ENCODE peak calls at places on chromosomes 11 and 22, in five cellular contexts. B, W, T, M and E are unnamed samples.

GRCh38 chr22:29803190-29803589 is 34.9 kb downstream of the ASCC2 start:
- DNase-seq in B (no peak), W (no peak), T (no peak), M (no peak), E (no peak)

GRCh38 chr11:86050310-86050709 is 18.6 kb downstream of the PICALM start:
- DNase-seq in B (no peak), W (no peak), T (no peak), M (no peak), E (no peak)

GRCh38 chr11:105000167-105000566 is 22.8 kb downstream of the CASP5 start:
- DNase-seq in B (no peak), W (no peak), T (no peak), M (peak; percentile 10), E (no peak)

GRCh38 chr11:35305670-35306382 is 113.5 kb downstream of the SLC1A2 start:
- DNase-seq in B (peak; percentile 51), W (no peak), T (no peak), M (peak; percentile 69), E (no peak)

GRCh38 chr11:15716550-15716949 is 601.8 kb downstream of the INSC start:
- DNase-seq in B (no peak), W (no peak), T (no peak), M (no peak), E (no peak)

GRCh38 chr11:33773399-33774355 is 643 bp downstream of the FBXO3 start:
- DNase-seq in B (peak; percentile 14), W (no peak), T (no peak), M (peak; percentile 34), E (no peak)

GRCh38 chr22:33919591-33920501 is at the start of gene LARGE1:
- DNase-seq in B (peak; percentile 51), W (no peak), T (no peak), M (peak; percentile 39), E (no peak)

GRCh38 chr11:26350002-26350401 is 18.1 kb downstream of the ANO3 start:
- DNase-seq in B (no peak), W (no peak), T (no peak), M (no peak), E (no peak)

GRCh38 chr11:132519226-132519860 is 1013.0 kb downstream of the OPCML start:
- DNase-seq in B (no peak), W (no peak), T (no peak), M (no peak), E (no peak)

GRCh38 chr22:23223566-23224317 is 43.4 kb downstream of the BCR start:
- DNase-seq in B (peak; percentile 27), W (no peak), T (no peak), M (no peak), E (no peak)

GRCh38 chr11:43954241-43954640 is 11.8 kb downstream of the C11orf96 start:
- DNase-seq in B (no peak), W (no peak), T (no peak), M (no peak), E (no peak)

GRCh38 chr11:88312665-88313064 is 24.9 kb downstream of the CTSC start:
- DNase-seq in B (no peak), W (no peak), T (no peak), M (no peak), E (no peak)

GRCh38 chr11:4181780-4182721 is 87.5 kb downstream of the RRM1 start:
- DNase-seq in B (peak; percentile 68), W (no peak), T (peak; percentile 13), M (peak; percentile 73), E (peak; percentile 4)

GRCh38 chr11:62607729-62608128 is 4.8 kb downstream of the EML3 start:
- DNase-seq in B (no peak), W (no peak), T (no peak), M (no peak), E (no peak)

GRCh38 chr11:31045335-31045734 is 324.2 kb downstream of the DCDC1 start:
- DNase-seq in B (no peak), W (no peak), T (no peak), M (peak; percentile 15), E (peak; percentile 3)

GRCh38 chr11:36073411-36074203 is 129.7 kb downstream of the LDLRAD3 start:
- DNase-seq in B (no peak), W (peak; percentile 21), T (no peak), M (no peak), E (no peak)

GRCh38 chr11:59614277-59615131 is 1.1 kb downstream of the OSBP start:
- DNase-seq in B (no peak), W (no peak), T (no peak), M (peak; percentile 7), E (no peak)

GRCh38 chr11:2515401-2516275 is 70.8 kb downstream of the KCNQ1 start:
- DNase-seq in B (no peak), W (no peak), T (no peak), M (no peak), E (no peak)

GRCh38 chr11:132099692-132100091 is 729.3 kb downstream of the NTM start:
- DNase-seq in B (no peak), W (no peak), T (no peak), M (peak; percentile 40), E (no peak)

GRCh38 chr11:47905358-47906059 is 57.4 kb upstream of the NUP160 start:
- DNase-seq in B (no peak), W (no peak), T (peak; percentile 82), M (no peak), E (no peak)

GRCh38 chr11:79393362-79394043 is 47.3 kb downstream of the TENM4 start:
- DNase-seq in B (peak; percentile 18), W (no peak), T (no peak), M (peak; percentile 26), E (no peak)

GRCh38 chr11:64428685-64429084 is 69.7 kb downstream of the RPS6KA4 start:
- DNase-seq in B (no peak), W (no peak), T (no peak), M (no peak), E (no peak)

GRCh38 chr11:102626686-102627085 is 1.6 kb upstream of the MMP20 start:
- DNase-seq in B (no peak), W (no peak), T (no peak), M (no peak), E (no peak)

GRCh38 chr22:41480397-41480735 is 11.4 kb downstream of the ACO2 start:
- DNase-seq in B (no peak), W (no peak), T (peak; percentile 49), M (no peak), E (no peak)

GRCh38 chr11:63683133-63683991 is 2.1 kb downstream of the RTN3 start:
- DNase-seq in B (peak; percentile 15), W (no peak), T (no peak), M (no peak), E (no peak)

GRCh38 chr22:50342651-50343540 is at the start of gene PPP6R2:
- DNase-seq in B (peak; percentile 82), W (peak; percentile 57), T (no peak), M (peak; percentile 93), E (no peak)

GRCh38 chr22:19540394-19540793 is 16.2 kb upstream of the CLDN5 start:
- DNase-seq in B (no peak), W (no peak), T (no peak), M (no peak), E (no peak)